ENCODE peak calls at places on chromosomes 3 and 15, in nine cellular contexts. One of them, this sample, is unnamed. For H3K4me1, the result is how much of the 10 kb centered on the place peaks cover.

GRCh38 chr15:90419202-90419601 is 31.2 kb downstream of the IQGAP1 start:
- DNase-seq in right cardiac atrium: no peak
- DNase-seq in small intestine: no peak
- DNase-seq in aorta: no peak
- DNase-seq in mesendoderm: no peak
- DNase-seq in CD8-positive, alpha-beta T cell: no peak
- DNase-seq in A549: no peak
- DNase-seq in fibroblast of lung: no peak
- DNase-seq in tibial nerve: no peak
- DNase-seq in this sample: no peak

GRCh38 chr3:54691230-54691900 is 236.5 kb downstream of the LRTM1 start:
- DNase-seq in right cardiac atrium: peak
- DNase-seq in small intestine: no peak
- DNase-seq in aorta: no peak
- DNase-seq in mesendoderm: no peak
- DNase-seq in CD8-positive, alpha-beta T cell: no peak
- DNase-seq in A549: no peak
- DNase-seq in fibroblast of lung: peak
- DNase-seq in tibial nerve: no peak
- DNase-seq in this sample: no peak

GRCh38 chr15:51365417-51365816 is 24.0 kb downstream of the GLDN start:
- DNase-seq in right cardiac atrium: no peak
- DNase-seq in small intestine: no peak
- DNase-seq in aorta: no peak
- DNase-seq in mesendoderm: no peak
- DNase-seq in CD8-positive, alpha-beta T cell: no peak
- DNase-seq in A549: no peak
- DNase-seq in fibroblast of lung: no peak
- DNase-seq in tibial nerve: no peak
- DNase-seq in this sample: no peak

GRCh38 chr3:184291738-184292445 is 7.1 kb upstream of the PSMD2 start:
- DNase-seq in right cardiac atrium: no peak
- DNase-seq in small intestine: no peak
- DNase-seq in aorta: no peak
- DNase-seq in mesendoderm: no peak
- DNase-seq in CD8-positive, alpha-beta T cell: no peak
- DNase-seq in A549: no peak
- DNase-seq in fibroblast of lung: no peak
- DNase-seq in tibial nerve: no peak
- DNase-seq in this sample: no peak

GRCh38 chr3:44948239-44948638 is 27.7 kb downstream of the ZDHHC3 start:
- DNase-seq in right cardiac atrium: no peak
- DNase-seq in small intestine: no peak
- DNase-seq in aorta: no peak
- DNase-seq in mesendoderm: no peak
- DNase-seq in CD8-positive, alpha-beta T cell: no peak
- DNase-seq in A549: no peak
- DNase-seq in fibroblast of lung: no peak
- DNase-seq in tibial nerve: no peak
- DNase-seq in this sample: no peak

GRCh38 chr3:194890086-194890485 is 204.4 kb downstream of the FAM43A start:
- DNase-seq in right cardiac atrium: no peak
- DNase-seq in small intestine: no peak
- DNase-seq in aorta: no peak
- DNase-seq in mesendoderm: no peak
- DNase-seq in CD8-positive, alpha-beta T cell: no peak
- DNase-seq in A549: no peak
- DNase-seq in fibroblast of lung: no peak
- DNase-seq in tibial nerve: peak
- DNase-seq in this sample: no peak

GRCh38 chr3:197491923-197492664 is 63.7 kb downstream of the BDH1 start:
- DNase-seq in right cardiac atrium: no peak
- DNase-seq in small intestine: no peak
- DNase-seq in aorta: no peak
- DNase-seq in mesendoderm: no peak
- DNase-seq in CD8-positive, alpha-beta T cell: no peak
- DNase-seq in A549: no peak
- DNase-seq in fibroblast of lung: no peak
- DNase-seq in tibial nerve: no peak
- DNase-seq in this sample: no peak

GRCh38 chr3:177914224-177914623 is 622.0 kb upstream of the KCNMB2 start:
- DNase-seq in right cardiac atrium: no peak
- DNase-seq in small intestine: no peak
- DNase-seq in aorta: peak
- DNase-seq in mesendoderm: no peak
- DNase-seq in CD8-positive, alpha-beta T cell: no peak
- DNase-seq in A549: no peak
- DNase-seq in fibroblast of lung: no peak
- DNase-seq in tibial nerve: no peak
- DNase-seq in this sample: no peak

GRCh38 chr15:49890689-49891088 is 228.3 kb downstream of the ATP8B4 start:
- DNase-seq in right cardiac atrium: no peak
- DNase-seq in small intestine: no peak
- DNase-seq in aorta: no peak
- DNase-seq in mesendoderm: no peak
- DNase-seq in CD8-positive, alpha-beta T cell: no peak
- DNase-seq in A549: no peak
- DNase-seq in fibroblast of lung: no peak
- DNase-seq in tibial nerve: no peak
- DNase-seq in this sample: no peak

GRCh38 chr3:12629560-12629959 is 34.4 kb downstream of the RAF1 start:
- DNase-seq in right cardiac atrium: no peak
- DNase-seq in small intestine: peak
- DNase-seq in aorta: no peak
- DNase-seq in mesendoderm: no peak
- DNase-seq in CD8-positive, alpha-beta T cell: no peak
- DNase-seq in A549: no peak
- DNase-seq in fibroblast of lung: peak
- DNase-seq in tibial nerve: no peak
- DNase-seq in this sample: no peak

GRCh38 chr3:51794202-51794601 is 15.2 kb upstream of the IQCF6 start:
- DNase-seq in right cardiac atrium: no peak
- DNase-seq in small intestine: no peak
- DNase-seq in aorta: no peak
- DNase-seq in mesendoderm: peak
- DNase-seq in CD8-positive, alpha-beta T cell: no peak
- DNase-seq in A549: no peak
- DNase-seq in fibroblast of lung: no peak
- DNase-seq in tibial nerve: no peak
- DNase-seq in this sample: no peak

DNA sequence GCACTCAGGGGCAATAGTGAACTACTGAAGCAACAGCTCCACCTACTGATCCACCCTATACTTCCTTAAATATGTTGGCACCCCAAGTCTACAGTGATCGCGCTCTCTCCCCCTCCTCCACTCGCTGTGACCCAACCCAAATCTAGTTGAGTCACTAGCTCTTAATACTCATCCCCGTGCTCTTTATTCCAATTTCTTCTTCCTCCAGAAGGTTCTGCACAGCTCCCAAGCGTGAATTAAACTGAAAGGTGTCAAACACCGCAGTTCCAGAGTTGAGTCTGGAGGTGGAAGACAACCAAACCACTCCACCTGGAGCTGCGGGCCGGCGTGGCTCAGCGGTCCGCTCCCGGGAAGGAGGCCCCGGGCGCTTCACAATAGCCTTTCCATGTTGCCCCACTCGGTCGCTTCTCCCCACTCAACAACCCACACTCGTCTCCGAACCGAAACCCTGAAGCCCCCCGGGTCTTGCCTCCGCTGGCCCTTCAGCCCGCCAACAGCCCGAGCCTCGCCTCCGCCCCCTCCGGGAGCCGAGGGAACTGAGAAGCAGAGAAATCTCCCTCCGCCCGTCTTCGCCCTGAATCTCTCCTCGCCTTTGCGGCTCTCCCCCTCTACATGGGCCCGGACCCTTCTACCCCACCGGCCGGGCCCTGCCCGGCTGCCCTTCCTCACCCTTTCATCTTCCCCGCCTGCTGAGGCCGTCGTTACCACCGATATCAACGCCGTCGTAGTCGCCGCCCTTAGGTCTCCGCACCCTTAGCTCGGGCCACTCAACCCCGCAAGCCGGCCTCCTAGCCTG is 578 bp downstream of the NAA50 start:
- DNase-seq in right cardiac atrium: peak
- DNase-seq in small intestine: peak
- DNase-seq in aorta: peak
- DNase-seq in mesendoderm: peak
- DNase-seq in CD8-positive, alpha-beta T cell: peak
- DNase-seq in A549: peak
- DNase-seq in fibroblast of lung: peak
- DNase-seq in tibial nerve: peak
- DNase-seq in this sample: peak
- H3K4me1 ChIP-seq in right cardiac atrium: under half
- H3K4me1 ChIP-seq in small intestine: under half
- H3K4me1 ChIP-seq in aorta: under half
- H3K4me1 ChIP-seq in mesendoderm: under half
- H3K4me1 ChIP-seq in CD8-positive, alpha-beta T cell: under half
- H3K4me1 ChIP-seq in A549: under half
- H3K4me1 ChIP-seq in fibroblast of lung: under half
- H3K4me1 ChIP-seq in tibial nerve: under half
- H3K4me1 ChIP-seq in this sample: under half

GRCh38 chr3:69324362-69325025 is 61.4 kb downstream of the FRMD4B start:
- DNase-seq in right cardiac atrium: no peak
- DNase-seq in small intestine: no peak
- DNase-seq in aorta: no peak
- DNase-seq in mesendoderm: peak
- DNase-seq in CD8-positive, alpha-beta T cell: no peak
- DNase-seq in A549: no peak
- DNase-seq in fibroblast of lung: no peak
- DNase-seq in tibial nerve: no peak
- DNase-seq in this sample: no peak
- H3K27ac ChIP-seq in right cardiac atrium: no peak
- H3K27ac ChIP-seq in small intestine: no peak
- H3K27ac ChIP-seq in aorta: no peak
- H3K27ac ChIP-seq in mesendoderm: no peak
- H3K27ac ChIP-seq in CD8-positive, alpha-beta T cell: no peak
- H3K27ac ChIP-seq in A549: no peak
- H3K27ac ChIP-seq in fibroblast of lung: no peak
- H3K27ac ChIP-seq in tibial nerve: no peak
- H3K27ac ChIP-seq in this sample: no peak

GRCh38 chr3:134368751-134369105 is 5.5 kb downstream of the AMOTL2 start:
- DNase-seq in right cardiac atrium: no peak
- DNase-seq in small intestine: no peak
- DNase-seq in aorta: peak
- DNase-seq in mesendoderm: no peak
- DNase-seq in CD8-positive, alpha-beta T cell: no peak
- DNase-seq in A549: no peak
- DNase-seq in fibroblast of lung: no peak
- DNase-seq in tibial nerve: no peak
- DNase-seq in this sample: no peak

GRCh38 chr3:134366928-134367352 is 7.3 kb downstream of the AMOTL2 start:
- DNase-seq in right cardiac atrium: peak
- DNase-seq in small intestine: no peak
- DNase-seq in aorta: peak
- DNase-seq in mesendoderm: no peak
- DNase-seq in CD8-positive, alpha-beta T cell: no peak
- DNase-seq in A549: no peak
- DNase-seq in fibroblast of lung: no peak
- DNase-seq in tibial nerve: no peak
- DNase-seq in this sample: peak

GRCh38 chr3:134367412-134367811 is 6.8 kb downstream of the AMOTL2 start:
- DNase-seq in right cardiac atrium: no peak
- DNase-seq in small intestine: no peak
- DNase-seq in aorta: peak
- DNase-seq in mesendoderm: no peak
- DNase-seq in CD8-positive, alpha-beta T cell: no peak
- DNase-seq in A549: no peak
- DNase-seq in fibroblast of lung: no peak
- DNase-seq in tibial nerve: no peak
- DNase-seq in this sample: peak

GRCh38 chr3:134369231-134369741 is 5.0 kb downstream of the AMOTL2 start:
- DNase-seq in right cardiac atrium: no peak
- DNase-seq in small intestine: no peak
- DNase-seq in aorta: peak
- DNase-seq in mesendoderm: peak
- DNase-seq in CD8-positive, alpha-beta T cell: no peak
- DNase-seq in A549: no peak
- DNase-seq in fibroblast of lung: peak
- DNase-seq in tibial nerve: no peak
- DNase-seq in this sample: no peak

GRCh38 chr3:134367869-134368750 is 6.1 kb downstream of the AMOTL2 start:
- DNase-seq in right cardiac atrium: no peak
- DNase-seq in small intestine: no peak
- DNase-seq in aorta: peak
- DNase-seq in mesendoderm: no peak
- DNase-seq in CD8-positive, alpha-beta T cell: no peak
- DNase-seq in A549: no peak
- DNase-seq in fibroblast of lung: no peak
- DNase-seq in tibial nerve: no peak
- DNase-seq in this sample: peak
- H3K4me1 ChIP-seq in right cardiac atrium: half or more
- H3K4me1 ChIP-seq in small intestine: under half
- H3K4me1 ChIP-seq in aorta: under half
- H3K4me1 ChIP-seq in mesendoderm: under half
- H3K4me1 ChIP-seq in CD8-positive, alpha-beta T cell: under half
- H3K4me1 ChIP-seq in A549: half or more
- H3K4me1 ChIP-seq in fibroblast of lung: half or more
- H3K4me1 ChIP-seq in tibial nerve: half or more
- H3K4me1 ChIP-seq in this sample: under half

GRCh38 chr15:82047493-82048446 is 2.0 kb upstream of the MEX3B start:
- DNase-seq in right cardiac atrium: no peak
- DNase-seq in small intestine: peak
- DNase-seq in aorta: no peak
- DNase-seq in mesendoderm: peak
- DNase-seq in CD8-positive, alpha-beta T cell: no peak
- DNase-seq in A549: peak
- DNase-seq in fibroblast of lung: peak
- DNase-seq in tibial nerve: no peak
- DNase-seq in this sample: no peak
- H3K27ac ChIP-seq in right cardiac atrium: peak
- H3K27ac ChIP-seq in small intestine: no peak
- H3K27ac ChIP-seq in aorta: no peak
- H3K27ac ChIP-seq in mesendoderm: peak
- H3K27ac ChIP-seq in CD8-positive, alpha-beta T cell: no peak
- H3K27ac ChIP-seq in A549: peak
- H3K27ac ChIP-seq in fibroblast of lung: no peak
- H3K27ac ChIP-seq in tibial nerve: peak
- H3K27ac ChIP-seq in this sample: peak

This sample was measured in colonic mucosa.